ENCODE peak calls at places on chromosome 2, in eight cellular contexts. L, K, N, T, C, O, W and A are unnamed samples.

GRCh38 chr2:67839242-67839641 is 223.6 kb downstream of the C1D start:
- DNase-seq in N (no peak), T (no peak), K (no peak), L (no peak), O (no peak), C (peak; percentile 33), W (no peak), A (no peak)

GRCh38 chr2:20930928-20931327 is 108.0 kb upstream of the LDAH start:
- DNase-seq in W (peak; percentile 3), N (no peak), O (no peak), L (no peak), C (peak; percentile 64), K (no peak), T (no peak), A (no peak)

GRCh38 chr2:71469403-71470398 is 16.3 kb downstream of the DYSF start:
- DNase-seq in C (no peak), N (no peak), L (peak; percentile 50), T (peak; percentile 47), K (no peak), W (no peak), O (no peak), A (no peak)

GRCh38 chr2:201807452-201807980 is 1.2 kb downstream of the CDK15 start:
- DNase-seq in K (no peak), L (no peak), C (peak; percentile 86), W (peak; percentile 76), T (peak; percentile 26), N (no peak), O (peak; percentile 53), A (no peak)

GRCh38 chr2:213188971-213189899 is 37.8 kb upstream of the IKZF2 start:
- DNase-seq in N (no peak), L (no peak), T (no peak), W (peak; percentile 56), K (no peak), C (peak; percentile 66), O (no peak), A (no peak)

GRCh38 chr2:231050018-231050901 is 6.4 kb upstream of the PSMD1 start:
- DNase-seq in C (no peak), O (no peak), L (no peak), W (no peak), N (no peak), K (peak; percentile 92), T (no peak), A (no peak)

GRCh38 chr2:149924028-149924427 is 336.5 kb upstream of the MMADHC start:
- DNase-seq in K (no peak), O (no peak), C (peak; percentile 14), W (no peak), N (no peak), T (no peak), L (no peak), A (no peak)

GRCh38 chr2:144671695-144672094 is 151.8 kb upstream of the ZEB2 start:
- DNase-seq in N (no peak), O (no peak), C (peak; percentile 30), L (peak; percentile 30), W (no peak), T (no peak), K (no peak), A (no peak)

GRCh38 chr2:180698668-180699067 is 281.7 kb upstream of the UBE2E3 start:
- DNase-seq in W (no peak), T (no peak), L (no peak), K (no peak), O (no peak), N (no peak), C (no peak), A (no peak)

GRCh38 chr2:178230396-178230795 is 36.1 kb downstream of the OSBPL6 start:
- DNase-seq in O (no peak), L (no peak), T (no peak), K (no peak), W (no peak), N (no peak), C (no peak), A (no peak)

GRCh38 chr2:69132960-69133590 is 120.1 kb downstream of the ANTXR1 start:
- DNase-seq in K (no peak), T (no peak), C (no peak), N (no peak), L (no peak), O (no peak), W (no peak), A (no peak)

GRCh38 chr2:189210250-189211075 is 30.9 kb upstream of the COL5A2 start:
- DNase-seq in C (peak; percentile 97), N (no peak), O (no peak), W (peak; percentile 95), T (peak; percentile 52), K (peak; percentile 52), L (peak; percentile 93), A (peak; percentile 28)

GRCh38 chr2:191049728-191050639 is 36.0 kb upstream of the STAT1 start:
- DNase-seq in O (no peak), L (peak; percentile 24), T (no peak), N (no peak), W (peak; percentile 73), K (no peak), C (peak; percentile 82), A (no peak)